ENCODE peak calls at places on chromosomes 4 and X, in ten cellular contexts. V is germinal center, R is SK-MEL-5, N is Right ventricle myocardium superior, O is A549, W is bronchial epithelial cell, C is fibroblast of pulmonary artery, D is LoVo, E is C1 segment of cervical spinal cord, P is nephron progenitor cell. T is an unnamed sample.
A peak's percentile ranks its signal among the peaks of the same experiment; 100 is the strongest.

GRCh38 chr4:168540086-168540864 is 43.4 kb downstream of the PALLD start:
- DNase-seq in V (no peak), R (no peak), N (no peak), O (peak; percentile 70), W (no peak), C (no peak), D (no peak), E (no peak), P (no peak), T (no peak)

GRCh38 chr4:110442309-110442708 is 33.6 kb upstream of the ENPEP start:
- DNase-seq in V (no peak), R (no peak), N (no peak), O (no peak), W (peak; percentile 25), C (no peak), D (no peak), E (no peak), P (no peak), T (peak; percentile 48)

GRCh38 chr4:36235306-36235705 is 9.0 kb downstream of the ARAP2 start:
- DNase-seq in V (no peak), R (peak; percentile 59), N (no peak), O (peak; percentile 18), W (peak; percentile 86), C (no peak), D (peak; percentile 35), E (no peak), P (no peak), T (peak; percentile 65)

GRCh38 chr4:74624351-74625151 is 169.8 kb downstream of the BTC start:
- DNase-seq in V (no peak), R (peak; percentile 45), N (no peak), O (peak; percentile 84), W (peak; percentile 86), C (peak; percentile 96), D (peak; percentile 94), E (no peak), P (no peak), T (peak; percentile 86)

GRCh38 chrX:8632949-8633348 is 99.0 kb downstream of the ANOS1 start:
- DNase-seq in V (no peak), R (no peak), N (no peak), O (no peak), W (peak; percentile 5), C (peak; percentile 31), D (no peak), E (no peak), P (no peak), T (no peak)

GRCh38 chrX:19793471-19793870 is 93.9 kb downstream of the SH3KBP1 start:
- DNase-seq in V (no peak), R (no peak), N (no peak), O (no peak), W (peak; percentile 4), C (no peak), D (no peak), E (no peak), P (no peak), T (no peak)

GRCh38 chr4:110196871-110197420 is 1.5 kb downstream of the ELOVL6 start:
- DNase-seq in V (peak; percentile 57), R (peak; percentile 26), N (no peak), O (peak; percentile 39), W (no peak), C (no peak), D (peak; percentile 14), E (peak; percentile 68), P (peak; percentile 73), T (peak; percentile 62)

GRCh38 chr4:123505077-123505456 is 108.5 kb downstream of the SPRY1 start:
- DNase-seq in V (no peak), R (no peak), N (no peak), O (peak; percentile 40), W (no peak), C (peak; percentile 55), D (peak; percentile 30), E (no peak), P (no peak), T (peak; percentile 20)

GRCh38 chr4:84814100-84814750 is 152.3 kb downstream of the WDFY3 start:
- DNase-seq in V (no peak), R (peak; percentile 64), N (no peak), O (peak; percentile 66), W (peak; percentile 95), C (peak; percentile 91), D (peak; percentile 43), E (no peak), P (no peak), T (peak; percentile 2)

GRCh38 chr4:2304877-2305561 is 43.1 kb upstream of the MXD4 start:
- DNase-seq in V (no peak), R (no peak), N (no peak), O (no peak), W (no peak), C (no peak), D (no peak), E (no peak), P (no peak), T (no peak)

GRCh38 chrX:49230500-49231232 is 2.5 kb downstream of the CACNA1F start:
- DNase-seq in V (peak; percentile 80), R (peak; percentile 36), N (peak; percentile 82), O (no peak), W (peak; percentile 49), C (no peak), D (peak; percentile 58), E (no peak), P (peak; percentile 56), T (peak; percentile 71)

GRCh38 chr4:53477666-53478065 is 100.2 kb downstream of the FIP1L1 start:
- DNase-seq in V (no peak), R (no peak), N (no peak), O (no peak), W (no peak), C (no peak), D (no peak), E (no peak), P (no peak), T (no peak)

GRCh38 chr4:8688041-8688907 is 95.7 kb downstream of the CPZ start:
- DNase-seq in V (peak; percentile 29), R (peak; percentile 54), N (no peak), O (peak; percentile 34), W (no peak), C (peak; percentile 12), D (no peak), E (no peak), P (peak; percentile 86), T (peak; percentile 14)

GRCh38 chrX:41561045-41561444 is 113.9 kb downstream of the NYX start:
- DNase-seq in V (no peak), R (peak; percentile 63), N (no peak), O (peak; percentile 49), W (peak; percentile 75), C (peak; percentile 91), D (no peak), E (no peak), P (no peak), T (peak; percentile 40)

GRCh38 chr4:161767116-161767515 is 396.7 kb downstream of the FSTL5 start:
- DNase-seq in V (no peak), R (no peak), N (no peak), O (no peak), W (peak; percentile 76), C (peak; percentile 38), D (peak; percentile 12), E (no peak), P (no peak), T (no peak)

GRCh38 chr4:76952631-76953587 is 3.4 kb downstream of the SEPTIN11 start:
- DNase-seq in V (no peak), R (no peak), N (no peak), O (no peak), W (no peak), C (no peak), D (no peak), E (no peak), P (no peak), T (no peak)

T was measured in small intestine.